ENCODE peak calls at places on chromosomes 16 and 17, in four cellular contexts. O is upper lobe of left lung, S is AG09319, X is HuH-7.5. Z is an unnamed sample.

GRCh38 chr16:3945751-3946603 is 65.5 kb upstream of the CREBBP start:
- DNase-seq in O (no peak), S (peak; percentile 96), X (no peak), Z (no peak)

GRCh38 chr16:82784567-82784956 is 157.8 kb downstream of the CDH13 start:
- DNase-seq in O (no peak), S (no peak), X (no peak), Z (no peak)

GRCh38 chr17:78383725-78384471 is 5.4 kb downstream of the PGS1 start:
- DNase-seq in O (no peak), S (peak; percentile 97), X (no peak), Z (peak; percentile 80)

GRCh38 chr16:11136600-11136999 is 119.4 kb downstream of the SOCS1 start:
- DNase-seq in O (no peak), S (no peak), X (no peak), Z (no peak)

GRCh38 chr16:84446086-84446485 is 58.4 kb downstream of the MEAK7 start:
- DNase-seq in O (no peak), S (no peak), X (no peak), Z (no peak)

GRCh38 chr16:58499092-58499511 is 841 bp upstream of the NDRG4 start:
- DNase-seq in O (peak; percentile 51), S (no peak), X (no peak), Z (no peak)

GRCh38 chr17:48113201-48113676 is 5.7 kb downstream of the SNX11 start:
- DNase-seq in O (no peak), S (no peak), X (no peak), Z (peak; percentile 59)

GRCh38 chr17:5544115-5544514 is 40.2 kb downstream of the NLRP1 start:
- DNase-seq in O (no peak), S (no peak), X (no peak), Z (no peak)

GRCh38 chr17:65868881-65869280 is 307.4 kb upstream of the AXIN2 start:
- DNase-seq in O (no peak), S (no peak), X (no peak), Z (no peak)

GRCh38 chr17:46108550-46109110 is 84.6 kb downstream of the KANSL1 start:
- DNase-seq in O (no peak), S (no peak), X (no peak), Z (no peak)

GRCh38 chr16:85995591-85996461 is 96.9 kb downstream of the IRF8 start:
- DNase-seq in O (no peak), S (no peak), X (no peak), Z (no peak)

GRCh38 chr16:55280622-55281021 is 43.4 kb upstream of the IRX6 start:
- DNase-seq in O (peak; percentile 10), S (no peak), X (no peak), Z (no peak)

GRCh38 chr17:55140751-55141150 is 124.0 kb upstream of the HLF start:
- DNase-seq in O (no peak), S (no peak), X (no peak), Z (no peak)

GRCh38 chr17:36673637-36674277 is 72.4 kb downstream of the MRM1 start:
- DNase-seq in O (no peak), S (no peak), X (no peak), Z (no peak)

GRCh38 chr17:67476787-67477335 is 99.8 kb downstream of the PITPNC1 start:
- DNase-seq in O (no peak), S (no peak), X (no peak), Z (no peak)

GRCh38 chr16:84593825-84594724 is 23.8 kb downstream of the COTL1 start:
- DNase-seq in O (no peak), S (no peak), X (no peak), Z (peak; percentile 78)

GRCh38 chr16:48121276-48121675 is 34.5 kb downstream of the ABCC12 start:
- DNase-seq in O (no peak), S (no peak), X (no peak), Z (no peak)

GRCh38 chr17:66934040-66934439 is 30.5 kb upstream of the CACNG4 start:
- DNase-seq in O (no peak), S (no peak), X (no peak), Z (no peak)

GRCh38 chr17:49210158-49211029 is at the start of the genes ABI3 and GNGT2:
- DNase-seq in O (peak; percentile 58), S (no peak), X (no peak), Z (peak; percentile 60)

GRCh38 chr17:74457146-74457819 is 9.2 kb upstream of the CD300A start:
- DNase-seq in O (peak; percentile 96), S (peak; percentile 11), X (peak; percentile 72), Z (peak; percentile 81)

GRCh38 chr17:62105361-62105760 is 40.3 kb upstream of the MED13 start:
- DNase-seq in O (no peak), S (no peak), X (no peak), Z (no peak)

GRCh38 chr17:2393184-2393953 is 7.5 kb downstream of the MNT start:
- DNase-seq in O (peak; percentile 98), S (no peak), X (peak; percentile 97), Z (peak; percentile 95)

GRCh38 chr16:83926726-83927397 is 26.2 kb upstream of the OSGIN1 start:
- DNase-seq in O (peak; percentile 97), S (no peak), X (peak; percentile 93), Z (peak; percentile 82)

GRCh38 chr16:90028985-90029384 is 9.7 kb upstream of the DBNDD1 start:
- DNase-seq in O (no peak), S (no peak), X (no peak), Z (no peak)

GRCh38 chr16:76749780-76750375 is 441.1 kb upstream of the MON1B start:
- DNase-seq in O (no peak), S (no peak), X (no peak), Z (no peak)

GRCh38 chr17:72764632-72765041 is 327.9 kb downstream of the SLC39A11 start:
- DNase-seq in O (no peak), S (no peak), X (no peak), Z (no peak)

GRCh38 chr17:42537156-42537805 is 1.2 kb downstream of the NAGLU start:
- DNase-seq in O (peak; percentile 79), S (no peak), X (no peak), Z (no peak)

GRCh38 chr16:57906385-57907316 is 64.3 kb downstream of the CNGB1 start:
- DNase-seq in O (peak; percentile 77), S (no peak), X (no peak), Z (no peak)

GRCh38 chr17:67514998-67515397 is 137.9 kb downstream of the PITPNC1 start:
- DNase-seq in O (no peak), S (no peak), X (no peak), Z (no peak)

GRCh38 chr17:14840616-14841231 is 424.4 kb downstream of the PMP22 start:
- DNase-seq in O (no peak), S (no peak), X (no peak), Z (no peak)

GRCh38 chr16:88634994-88635670 is 3.2 kb upstream of the IL17C start:
- DNase-seq in O (peak; percentile 68), S (no peak), X (no peak), Z (no peak)

GRCh38 chr16:23216658-23217246 is 34.2 kb downstream of the SCNN1G start:
- DNase-seq in O (no peak), S (no peak), X (no peak), Z (no peak)

GRCh38 chr17:68248886-68249872 is 1.3 kb downstream of the AMZ2 start:
- DNase-seq in O (no peak), S (no peak), X (no peak), Z (no peak)

Z was measured in right lobe of liver.